ENCODE peak calls at places on chromosomes 16 and 17, in four cellular contexts. O, S, Q and N are unnamed samples. For H3F3A, the result is how much of the 10 kb centered on the place peaks cover.

GRCh38 chr16:67936124-67936875 is at the start of gene PSMB10:
- DNase-seq in Q (no peak), S (no peak), O (peak), N (peak)

GRCh38 chr17:62967111-62967449 is 1.0 kb downstream of the TANC2 start:
- DNase-seq in O (no peak), Q (no peak), S (no peak), N (no peak)

GRCh38 chr16:57601801-57602478 is 26.5 kb upstream of the ADGRG1 start:
- DNase-seq in Q (peak), S (no peak), O (no peak), N (no peak)

GRCh38 chr17:72151565-72152391 is 31.0 kb downstream of the SOX9 start:
- DNase-seq in S (peak), Q (no peak), O (peak), N (peak)

GRCh38 chr16:54282202-54282922 is 4.2 kb downstream of the IRX3 start:
- DNase-seq in Q (no peak), S (peak), O (peak), N (no peak)

GRCh38 chr17:45131616-45132301 is 556 bp downstream of the PLCD3 start:
- DNase-seq in O (peak), Q (no peak), S (peak), N (peak)

GRCh38 chr16:28863929-28864886 is 565 bp downstream of the SH2B1 start:
- DNase-seq in S (no peak), Q (no peak), O (peak), N (peak)

GRCh38 chr16:1102921-1103648 is 7.0 kb upstream of the C1QTNF8 start:
- DNase-seq in O (peak), S (peak), Q (peak), N (peak)

GRCh38 chr17:79627766-79628690 is 17.2 kb upstream of the RBFOX3 start:
- DNase-seq in S (no peak), Q (no peak), O (no peak), N (no peak)

GRCh38 chr17:8960325-8961144 is 5.0 kb downstream of the PIK3R5 start:
- DNase-seq in O (peak), S (no peak), Q (no peak), N (no peak)

GRCh38 chr17:63626551-63627228 is 4.5 kb downstream of the MAP3K3 start:
- DNase-seq in S (peak), O (no peak), Q (no peak), N (no peak)

GRCh38 chr16:84310642-84311041 is 16.0 kb downstream of the WFDC1 start:
- DNase-seq in O (no peak), Q (no peak), S (no peak), N (no peak)

GRCh38 chr16:68744744-68745280 is 7.7 kb downstream of the CDH1 start:
- DNase-seq in S (peak), Q (no peak), O (peak), N (peak)

GRCh38 chr16:88876942-88877526 is 10.6 kb upstream of the PABPN1L start:
- DNase-seq in O (no peak), S (no peak), Q (no peak), N (no peak)

GRCh38 chr16:57251352-57251751 is 6.3 kb downstream of the ARL2BP start:
- DNase-seq in S (no peak), Q (no peak), O (no peak), N (no peak)

GRCh38 chr16:14013571-14014283 is 57.4 kb upstream of the MRTFB start:
- DNase-seq in O (peak), Q (no peak), S (peak), N (peak)

GRCh38 chr16:64478258-64478906 is 643.5 kb downstream of the CDH11 start:
- DNase-seq in Q (no peak), S (peak), O (no peak), N (no peak)

GRCh38 chr17:74852237-74853047 is 7.2 kb downstream of the GRIN2C start:
- DNase-seq in Q (peak), S (no peak), O (peak), N (no peak)

GRCh38 chr16:88630941-88631340 is 7.4 kb upstream of the IL17C start:
- DNase-seq in O (no peak), S (no peak), Q (no peak), N (no peak)

DNA sequence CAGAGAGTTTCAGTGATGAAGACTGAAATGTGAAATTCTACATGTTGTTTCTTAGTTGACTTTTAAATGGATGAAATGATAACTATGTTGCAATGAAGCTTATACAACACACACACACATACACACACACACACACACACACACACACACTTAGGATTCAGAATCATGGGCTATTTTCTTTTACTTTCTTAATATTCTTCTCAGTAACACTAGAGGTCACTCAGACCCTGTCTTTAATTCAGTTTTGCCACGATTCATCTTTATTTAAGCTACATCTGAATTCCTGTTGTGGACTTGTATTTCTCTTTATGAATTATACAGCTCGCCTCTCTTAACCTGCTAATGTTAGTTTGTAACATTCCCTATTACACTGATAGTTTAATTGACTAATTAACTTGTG is 109.6 kb upstream of the GOT2 start:
- DNase-seq in O (peak), S (peak), Q (peak), N (no peak)
- TF ChIP-seq CTCF in O (peak), S (peak), Q (peak), N (peak)

GRCh38 chr17:21705021-21705601 is 12.8 kb downstream of the KCNJ18 start:
- DNase-seq in Q (no peak), O (no peak), S (no peak), N (no peak)
- H3F3A ChIP-seq in Q (under half), O (under half), S (under half), N (under half)

GRCh38 chr16:24837969-24838368 is 7.8 kb upstream of the SLC5A11 start:
- DNase-seq in S (no peak), Q (no peak), O (no peak), N (no peak)

GRCh38 chr16:24838554-24839266 is 7.1 kb upstream of the SLC5A11 start:
- DNase-seq in O (no peak), Q (no peak), S (peak), N (peak)

GRCh38 chr16:24836836-24837235 is 8.9 kb upstream of the SLC5A11 start:
- DNase-seq in O (no peak), Q (no peak), S (no peak), N (no peak)

GRCh38 chr16:24833352-24833751 is 12.4 kb upstream of the SLC5A11 start:
- DNase-seq in S (no peak), Q (no peak), O (no peak), N (no peak)

GRCh38 chr16:24834459-24835335 is 11.1 kb upstream of the SLC5A11 start:
- DNase-seq in Q (peak), O (peak), S (peak), N (no peak)
- TF ChIP-seq CTCF in Q (peak), O (peak), S (peak), N (peak)

GRCh38 chr17:81922566-81923301 is 4.8 kb upstream of the SIRT7 start:
- DNase-seq in O (no peak), Q (no peak), S (no peak), N (no peak)
- H3F3A ChIP-seq in O (under half), Q (under half), S (under half), N (under half)

DNA sequence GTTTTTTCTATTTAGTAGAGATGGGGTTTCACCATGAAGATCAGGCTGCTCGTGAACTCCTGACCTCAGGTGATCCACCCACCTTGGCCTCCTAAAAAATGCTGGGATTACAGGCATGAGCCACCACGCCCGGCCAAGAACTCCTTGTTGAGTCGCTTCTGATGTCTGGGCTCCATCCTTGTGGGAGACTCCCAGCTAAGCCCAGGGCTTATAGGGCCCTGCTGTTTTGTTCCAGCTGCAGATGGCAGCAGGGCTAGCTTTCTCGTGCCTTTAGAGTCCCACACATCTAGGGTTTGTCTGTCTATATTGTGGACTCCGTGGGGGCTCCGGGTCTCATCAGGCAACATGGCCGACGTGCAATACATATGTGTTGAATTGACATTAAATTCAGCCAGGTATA is 39.3 kb upstream of the MED9 start:
- DNase-seq in O (no peak), Q (no peak), S (no peak), N (no peak)
- TF ChIP-seq CTCF in O (no peak), Q (no peak), S (no peak), N (no peak)

DNA sequence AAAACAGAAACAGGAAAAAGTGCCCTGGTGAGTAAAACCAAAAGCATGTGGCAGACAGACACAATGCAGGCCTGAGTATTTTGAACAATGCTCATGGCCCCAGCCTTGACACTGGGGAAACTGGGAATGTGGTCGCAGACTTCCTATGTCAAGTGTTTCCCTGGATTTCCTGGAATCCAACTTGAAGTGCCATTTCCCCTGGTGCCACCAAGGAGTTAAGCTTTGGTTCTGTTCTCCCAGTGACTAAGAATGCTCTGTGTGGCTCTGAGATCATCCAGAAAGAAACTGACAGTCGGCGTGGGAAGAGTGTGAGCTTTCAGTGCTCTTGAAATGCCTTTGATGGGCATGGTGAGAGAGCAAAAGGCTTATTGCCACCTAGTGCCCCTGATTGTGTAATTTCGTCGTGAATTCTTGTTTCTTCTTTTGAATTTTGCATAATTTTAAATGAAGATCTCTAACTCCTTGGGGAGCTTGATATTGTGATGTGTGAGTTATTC is 96.0 kb downstream of the YPEL2 start:
- DNase-seq in S (peak), Q (no peak), O (no peak), N (no peak)
- H3F3A ChIP-seq in S (under half), Q (under half), O (under half), N (under half)